ENCODE peak calls at places on chromosomes 11 and 22, in four cellular contexts. P is GM12878, H is K562, T is HepG2. W is an unnamed sample. For H4K20me1, the result is how much of the 10 kb centered on the place peaks cover.

GRCh38 chr11:62542750-62543567 is 3.6 kb downstream of the AHNAK start:
- DNase-seq in P (peak), H (peak), T (no peak), W (peak)

GRCh38 chr11:43697679-43698078 is 17.1 kb downstream of the HSD17B12 start:
- DNase-seq in P (no peak), H (no peak), T (no peak), W (no peak)

GRCh38 chr11:56183459-56183858 is 7.0 kb downstream of the OR5J2 start:
- DNase-seq in P (no peak), H (no peak), T (no peak), W (no peak)

GRCh38 chr22:50600967-50601668 is 525 bp downstream of the MAPK8IP2 start:
- DNase-seq in P (no peak), H (peak), T (no peak), W (no peak)

GRCh38 chr22:23514317-23515038 is 65.6 kb downstream of the IGLL1 start:
- DNase-seq in P (no peak), H (peak), T (no peak), W (peak)

GRCh38 chr22:23184764-23185113 is 4.4 kb downstream of the BCR start:
- DNase-seq in P (no peak), H (no peak), T (no peak), W (no peak)

GRCh38 chr11:32427935-32428664 is 7.2 kb downstream of the WT1 start:
- DNase-seq in P (no peak), H (no peak), T (no peak), W (peak)

GRCh38 chr11:44016129-44016528 is 31.7 kb upstream of the ACCSL start:
- DNase-seq in P (no peak), H (no peak), T (no peak), W (no peak)

GRCh38 chr11:7787239-7787638 is 9.5 kb downstream of the OR5P2 start:
- DNase-seq in P (no peak), H (no peak), T (no peak), W (no peak)

GRCh38 chr11:123187670-123188507 is 7.2 kb downstream of the CLMP start:
- DNase-seq in P (no peak), H (no peak), T (no peak), W (no peak)

GRCh38 chr22:43850529-43850928 is 11.8 kb downstream of the SULT4A1 start:
- DNase-seq in P (no peak), H (no peak), T (no peak), W (no peak)

GRCh38 chr11:33545941-33546340 is 154.7 kb downstream of the C11orf91 start:
- DNase-seq in P (no peak), H (no peak), T (no peak), W (no peak)

GRCh38 chr22:40325315-40325714 is 21.0 kb upstream of the ADSL start:
- DNase-seq in P (no peak), H (no peak), T (no peak), W (no peak)

GRCh38 chr11:73204711-73205121 is 13.4 kb upstream of the P2RY2 start:
- DNase-seq in P (no peak), H (no peak), T (no peak), W (no peak)

GRCh38 chr11:119607726-119608125 is 121.3 kb downstream of the NECTIN1 start:
- DNase-seq in P (no peak), H (no peak), T (no peak), W (no peak)

GRCh38 chr22:31124811-31125465 is 2.2 kb downstream of the INPP5J start:
- DNase-seq in P (no peak), H (no peak), T (no peak), W (no peak)

GRCh38 chr11:31856248-31856647 is 45.1 kb upstream of the PAX6 start:
- DNase-seq in P (no peak), H (no peak), T (no peak), W (no peak)

GRCh38 chr11:69654001-69654659 is 13.2 kb downstream of the CCND1 start:
- DNase-seq in P (no peak), H (no peak), T (no peak), W (no peak)

GRCh38 chr11:44609783-44610155 is 44.3 kb downstream of the CD82 start:
- DNase-seq in P (no peak), H (no peak), T (no peak), W (no peak)

GRCh38 chr11:65183201-65183891 is 1.6 kb downstream of the CAPN1 start:
- DNase-seq in P (no peak), H (no peak), T (no peak), W (peak)

GRCh38 chr22:20600137-20600673 is 92.8 kb downstream of the MED15 start:
- DNase-seq in P (no peak), H (no peak), T (no peak), W (no peak)

GRCh38 chr11:29282088-29282487 is 734.7 kb downstream of the KCNA4 start:
- DNase-seq in P (no peak), H (no peak), T (peak), W (no peak)

GRCh38 chr11:100769165-100769564 is 82.1 kb downstream of the ARHGAP42 start:
- DNase-seq in P (no peak), H (no peak), T (no peak), W (peak)

GRCh38 chr11:57321996-57322880 is 2.5 kb downstream of the TNKS1BP1 start:
- DNase-seq in P (no peak), H (peak), T (peak), W (peak)

GRCh38 chr11:103007521-103007920 is 52.0 kb upstream of the MMP13 start:
- DNase-seq in P (no peak), H (no peak), T (no peak), W (no peak)

GRCh38 chr11:123137496-123138270 is 57.4 kb downstream of the CLMP start:
- DNase-seq in P (no peak), H (no peak), T (no peak), W (peak)

GRCh38 chr11:61335355-61335710 is 2.3 kb downstream of the TKFC start:
- DNase-seq in P (no peak), H (no peak), T (no peak), W (no peak)

GRCh38 chr22:38490915-38491314 is 15.2 kb downstream of the DDX17 start:
- DNase-seq in P (no peak), H (no peak), T (peak), W (no peak)

GRCh38 chr22:39479254-39479653 is 22.4 kb downstream of the MGAT3 start:
- DNase-seq in P (no peak), H (no peak), T (no peak), W (no peak)

GRCh38 chr22:31177420-31178162 is 17.6 kb downstream of the RNF185 start:
- DNase-seq in P (no peak), H (no peak), T (no peak), W (no peak)

GRCh38 chr11:82775736-82776346 is 42.2 kb upstream of the FAM181B start:
- DNase-seq in P (no peak), H (peak), T (peak), W (peak)

GRCh38 chr22:17829691-17830040 is 55.4 kb upstream of the BID start:
- DNase-seq in P (no peak), H (no peak), T (no peak), W (no peak)

GRCh38 chr22:46436595-46437163 is 100.7 kb downstream of the CELSR1 start:
- DNase-seq in P (no peak), H (no peak), T (no peak), W (no peak)

GRCh38 chr11:91776660-91777059 is 448.0 kb upstream of the FAT3 start:
- DNase-seq in P (no peak), H (no peak), T (no peak), W (no peak)

GRCh38 chr11:64760759-64761417 is 1.1 kb upstream of the PYGM start:
- DNase-seq in P (no peak), H (no peak), T (no peak), W (no peak)

GRCh38 chr11:91981995-91982394 is 242.6 kb upstream of the FAT3 start:
- DNase-seq in P (no peak), H (no peak), T (no peak), W (no peak)

DNA sequence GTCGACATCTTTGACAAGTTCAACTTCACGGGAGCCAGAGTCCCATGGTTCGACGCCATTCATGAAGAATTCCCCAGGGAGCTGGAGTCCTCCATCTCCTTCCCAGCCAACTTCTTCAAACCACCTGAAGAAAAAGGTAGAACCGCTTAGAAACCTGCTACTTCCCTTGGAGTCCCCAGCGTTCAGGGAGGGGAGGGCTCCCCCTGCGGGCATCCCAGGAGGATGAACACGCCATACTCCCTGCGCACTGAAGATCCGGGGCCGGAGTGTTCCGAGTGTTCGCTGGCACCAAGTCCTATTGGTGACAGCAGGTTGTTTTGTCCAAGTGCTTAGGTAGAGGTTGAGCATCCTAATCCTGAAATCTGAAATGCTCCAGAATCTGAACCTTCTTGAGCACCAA is 51.7 kb upstream of the PRODH start:
- DNase-seq in P (no peak), H (peak), T (peak), W (peak)
- TF ChIP-seq JUNB in P (no peak), H (no peak), T (no peak), W (no peak)

DNA sequence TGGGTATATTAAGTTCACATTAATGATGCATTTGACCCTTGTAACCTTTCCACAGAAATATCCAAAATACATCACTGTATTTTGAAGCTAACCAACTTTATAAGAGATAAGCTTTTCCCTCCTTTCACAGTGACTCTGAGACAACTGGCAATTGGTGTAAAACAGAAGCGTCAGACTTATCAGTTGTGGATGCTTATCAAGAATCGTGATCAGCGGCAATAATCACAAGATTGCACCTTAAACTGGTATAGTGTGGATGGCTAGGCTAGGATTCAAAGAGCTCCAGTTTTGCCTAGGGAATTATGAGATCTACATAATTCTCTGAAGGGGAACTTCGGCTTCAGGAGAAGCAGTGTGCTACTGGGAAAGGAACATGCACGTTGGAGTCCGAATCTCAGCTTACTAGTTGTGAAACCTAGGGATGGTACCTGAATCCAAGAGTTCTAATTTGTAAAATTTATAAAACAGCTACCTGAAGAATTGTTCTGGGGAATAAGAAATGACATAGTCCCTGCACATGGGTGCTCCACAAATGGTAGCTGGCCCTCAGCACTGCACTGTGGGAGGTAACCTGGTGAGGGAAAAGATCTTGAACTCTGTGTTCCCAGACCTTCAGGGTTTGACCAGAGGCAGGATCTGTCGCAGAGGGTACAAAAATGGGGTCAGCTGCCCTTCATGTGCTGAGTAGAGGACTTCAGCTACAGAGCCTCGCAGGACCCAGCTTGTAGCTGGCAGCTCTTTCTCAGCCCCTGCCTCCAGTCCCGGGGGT is 73.3 kb downstream of the USP35 start:
- DNase-seq in P (no peak), H (no peak), T (no peak), W (no peak)
- H4K20me1 ChIP-seq in P (under half), H (under half), T (under half), W (under half)

DNA sequence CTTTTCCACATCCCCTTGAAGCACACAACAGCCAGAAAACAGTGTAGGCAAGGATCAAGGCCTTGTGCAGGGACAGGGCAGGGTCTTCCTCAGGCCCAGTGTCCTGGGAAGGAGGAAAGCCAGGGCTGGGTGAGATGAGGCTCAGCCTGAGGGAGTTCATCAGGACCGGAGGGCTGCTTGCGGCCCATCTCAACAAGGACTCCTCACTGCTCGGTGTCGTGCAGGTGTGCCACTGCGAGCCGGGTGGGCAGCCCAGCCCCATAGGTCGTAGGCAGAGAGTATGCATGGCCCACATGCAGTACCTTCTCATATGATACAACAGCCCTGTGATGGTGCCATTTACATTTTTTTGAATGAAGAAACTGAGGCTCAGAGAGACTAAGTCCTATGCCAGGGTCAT is 12.9 kb downstream of the SHISA8 start:
- DNase-seq in P (no peak), H (no peak), T (no peak), W (no peak)
- TF ChIP-seq POLR2AphosphoS5 in P (no peak), H (no peak), T (no peak), W (no peak)

DNA sequence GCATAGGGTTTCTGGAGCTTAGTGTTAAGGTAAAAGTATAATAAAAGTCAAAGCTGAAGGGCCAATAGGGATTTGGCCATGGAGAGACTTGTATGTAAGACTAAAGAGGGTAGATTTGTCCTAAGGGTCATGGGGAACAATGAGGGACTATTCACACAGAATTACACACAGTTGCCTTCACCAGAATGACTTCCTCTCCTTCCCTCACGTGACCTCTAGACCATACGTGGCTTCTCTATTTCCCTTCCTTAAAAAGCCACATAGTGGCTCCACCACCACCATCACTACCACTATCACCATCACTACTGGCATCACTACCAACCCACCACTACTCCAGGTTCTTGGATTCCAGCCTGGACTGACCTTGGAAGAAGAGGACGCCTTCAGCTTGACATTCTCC is 2.8 kb downstream of the HPX start:
- DNase-seq in P (no peak), H (no peak), T (no peak), W (no peak)
- TF ChIP-seq JUNB in P (no peak), H (no peak), T (no peak), W (no peak)

DNA sequence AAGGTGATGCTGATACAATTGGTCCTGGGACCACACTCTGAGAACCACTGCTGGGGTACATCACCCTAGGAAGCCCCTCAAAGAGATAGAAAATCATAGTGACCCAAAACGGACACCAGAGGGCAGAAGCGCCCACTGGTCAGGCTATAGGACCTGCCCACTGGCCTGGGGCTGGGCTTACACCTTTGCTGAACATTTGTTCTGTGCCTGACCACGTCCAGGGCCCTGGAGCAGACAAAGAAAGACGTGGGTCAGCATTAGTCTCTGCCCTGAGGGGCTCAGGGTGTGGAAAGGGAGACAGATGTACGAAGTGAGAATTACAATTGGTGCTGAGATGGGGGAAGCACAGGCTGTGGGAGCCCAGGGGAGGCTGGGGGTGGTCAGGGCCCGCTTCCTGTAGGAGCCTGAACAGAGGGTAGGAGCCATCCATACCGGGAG is 14.4 kb upstream of the SERPINH1 start:
- DNase-seq in P (no peak), H (peak), T (peak), W (peak)
- H4K20me1 ChIP-seq in P (under half), H (under half), T (under half), W (under half)

GRCh38 chr11:19453893-19454292 is 213.1 kb upstream of the E2F8 start:
- DNase-seq in P (no peak), H (no peak), T (no peak), W (no peak)
- TF ChIP-seq POLR2AphosphoS5 in P (no peak), H (no peak), T (no peak), W (no peak)

GRCh38 chr22:26588749-26589366 is 1.1 kb downstream of the TPST2 start:
- DNase-seq in P (no peak), H (no peak), T (peak), W (no peak)
- TF ChIP-seq JUNB in P (no peak), H (no peak), T (no peak), W (no peak)

GRCh38 chr22:42275176-42275575 is 4.7 kb upstream of the TCF20 start:
- DNase-seq in P (no peak), H (no peak), T (no peak), W (no peak)
- H4K20me1 ChIP-seq in P (under half), H (under half), T (under half), W (under half)

W was measured in GM23338.